ENCODE peak calls at places on chromosome 2, in five cellular contexts. Y is BJ, S is pancreas, Z is LNCaP clone FGC, I is AG09309. W is an unnamed sample.

GRCh38 chr2:127101048-127101611 is 5.8 kb downstream of the BIN1 start:
- DNase-seq in I (no peak), Z (no peak), Y (no peak), S (peak; percentile 44), W (no peak)

GRCh38 chr2:75211371-75211770 is 12.1 kb upstream of the TACR1 start:
- DNase-seq in S (no peak), I (no peak), Y (no peak), Z (no peak), W (no peak)

GRCh38 chr2:141021109-141021508 is 1109.7 kb downstream of the LRP1B start:
- DNase-seq in Y (peak; percentile 59), Z (no peak), I (peak; percentile 40), S (no peak), W (no peak)

GRCh38 chr2:23475036-23475435 is 90.1 kb downstream of the KLHL29 start:
- DNase-seq in Z (no peak), I (no peak), Y (no peak), S (no peak), W (no peak)

GRCh38 chr2:62787381-62787780 is 81.9 kb downstream of the EHBP1 start:
- DNase-seq in I (no peak), Y (no peak), S (no peak), Z (no peak), W (no peak)

GRCh38 chr2:85797959-85798358 is 44.2 kb downstream of the ATOH8 start:
- DNase-seq in Y (no peak), S (no peak), Z (no peak), I (no peak), W (no peak)

GRCh38 chr2:62760555-62760954 is 55.0 kb downstream of the EHBP1 start:
- DNase-seq in Z (no peak), I (no peak), S (no peak), Y (no peak), W (no peak)

GRCh38 chr2:239774933-239775622 is 250.1 kb downstream of the NDUFA10 start:
- DNase-seq in S (peak; percentile 10), Y (no peak), Z (no peak), I (no peak), W (no peak)

GRCh38 chr2:173136067-173136466 is 60.4 kb downstream of the MAP3K20 start:
- DNase-seq in I (no peak), S (no peak), Y (no peak), Z (no peak), W (no peak)

GRCh38 chr2:101608411-101609317 is 88.8 kb upstream of the MAP4K4 start:
- DNase-seq in Y (no peak), S (no peak), Z (no peak), I (no peak), W (no peak)

GRCh38 chr2:147910990-147911473 is 66.2 kb downstream of the ACVR2A start:
- DNase-seq in Z (peak; percentile 63), I (peak; percentile 43), S (no peak), Y (no peak), W (no peak)

GRCh38 chr2:101205521-101205998 is 47.1 kb upstream of the CNOT11 start:
- DNase-seq in Y (no peak), S (no peak), I (peak; percentile 68), Z (peak; percentile 66), W (peak; percentile 44)

GRCh38 chr2:75481041-75481836 is 79.5 kb downstream of the EVA1A start:
- DNase-seq in Y (no peak), S (no peak), I (no peak), Z (peak; percentile 85), W (no peak)

GRCh38 chr2:172480301-172481218 is 53.2 kb downstream of the ITGA6 start:
- DNase-seq in Y (no peak), I (no peak), S (no peak), Z (no peak), W (no peak)

GRCh38 chr2:205657579-205657978 is 24.7 kb upstream of the NRP2 start:
- DNase-seq in Z (no peak), I (peak; percentile 70), S (no peak), Y (peak; percentile 74), W (no peak)

GRCh38 chr2:27264253-27264752 is 1.5 kb upstream of the SLC30A3 start:
- DNase-seq in Z (no peak), S (no peak), I (no peak), Y (no peak), W (no peak)

GRCh38 chr2:127864877-127865276 is 6.9 kb upstream of the POLR2D start:
- DNase-seq in S (no peak), Y (no peak), I (no peak), Z (no peak), W (peak; percentile 89)

GRCh38 chr2:150165479-150165878 is 322.0 kb downstream of the RND3 start:
- DNase-seq in Y (no peak), S (no peak), Z (no peak), I (no peak), W (no peak)

GRCh38 chr2:100274076-100274475 is 48.2 kb downstream of the LONRF2 start:
- DNase-seq in I (no peak), Z (no peak), S (no peak), Y (no peak), W (peak; percentile 23)

GRCh38 chr2:236555486-236555885 is 14.1 kb upstream of the ACKR3 start:
- DNase-seq in Y (no peak), S (no peak), I (no peak), Z (no peak), W (no peak)

GRCh38 chr2:48870503-48870902 is 115.0 kb upstream of the LHCGR start:
- DNase-seq in Z (no peak), Y (no peak), S (no peak), I (no peak), W (no peak)

GRCh38 chr2:9168851-9169250 is 37.8 kb upstream of the ASAP2 start:
- DNase-seq in I (no peak), Z (no peak), S (no peak), Y (no peak), W (no peak)

GRCh38 chr2:202278036-202278760 is 12.6 kb downstream of the NOP58 start:
- DNase-seq in Z (no peak), S (no peak), I (peak; percentile 39), Y (peak; percentile 19), W (no peak)

GRCh38 chr2:3447789-3448317 is 68.4 kb downstream of the TRAPPC12 start:
- DNase-seq in S (no peak), Y (no peak), I (no peak), Z (no peak), W (no peak)
- H3K4me3 ChIP-seq in S (no peak overlapping the region), Y (peak overlapping the region; percentile 26), I (no peak overlapping the region), Z (no peak overlapping the region), W (no peak overlapping the region)

DNA sequence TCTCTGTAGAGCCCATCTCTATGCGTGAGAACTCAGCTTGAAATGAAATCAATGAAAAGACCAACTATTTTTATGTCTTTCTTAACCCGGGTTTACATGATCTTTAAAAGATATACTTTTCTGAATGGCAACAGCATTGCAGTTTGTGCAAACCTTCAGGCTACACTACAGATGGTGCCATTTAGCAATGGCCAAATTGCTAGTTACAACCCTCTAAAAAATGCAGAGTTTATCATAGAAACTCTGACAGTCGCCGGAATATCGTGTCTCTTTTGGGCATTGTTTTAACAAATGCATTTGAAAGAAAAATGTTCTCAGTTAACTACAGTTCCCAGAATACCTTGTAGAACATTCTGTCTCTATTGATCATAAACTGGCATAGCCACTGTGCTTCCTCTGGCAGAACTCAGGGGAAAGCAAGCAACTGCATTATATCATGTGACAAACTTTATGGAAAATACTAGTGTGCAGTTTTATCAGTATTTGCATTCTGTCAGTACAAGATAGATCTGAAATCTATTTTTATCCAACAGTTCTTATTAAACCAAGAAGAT is 1407.6 kb upstream of the ZEB2 start:
- DNase-seq in Z (no peak), S (no peak), I (no peak), Y (no peak), W (no peak)
- TF ChIP-seq CTCF in Z (no peak), S (no peak), I (no peak), Y (no peak), W (no peak)

DNA sequence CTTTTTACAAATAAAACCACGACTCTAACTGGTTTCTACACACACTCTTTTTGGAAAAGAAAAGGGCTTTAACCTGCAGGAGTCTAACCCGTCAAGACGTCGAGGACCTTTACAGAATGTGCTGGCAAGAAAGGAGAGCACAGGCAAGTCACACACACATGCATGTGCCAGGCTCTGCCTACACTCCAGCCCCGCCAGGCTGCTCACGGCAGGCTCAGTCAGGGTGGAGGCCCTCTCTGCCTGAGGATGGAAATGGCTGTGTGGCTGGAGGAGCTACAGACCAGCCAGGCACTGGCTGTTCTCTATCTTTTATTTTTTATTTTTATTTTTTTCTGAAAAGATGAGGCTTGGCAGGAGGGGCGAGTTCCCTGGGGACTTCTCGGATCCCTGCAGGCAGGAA is 10.2 kb downstream of the SIX3 start:
- DNase-seq in Y (no peak), I (no peak), Z (no peak), S (no peak), W (no peak)
- H3K4me3 ChIP-seq in Y (no peak overlapping the region), I (no peak overlapping the region), Z (no peak overlapping the region), S (peak overlapping the region; percentile 52), W (peak overlapping the region; percentile 33)

GRCh38 chr2:65710779-65711295 is 278.4 kb upstream of the SPRED2 start:
- DNase-seq in Z (no peak), I (no peak), S (no peak), Y (no peak), W (no peak)
- TF ChIP-seq CTCF in Z (peak; percentile 25), I (peak; percentile 42), S (no peak), Y (peak; percentile 41), W (no peak)

GRCh38 chr2:46813046-46813445 is 102.6 kb downstream of the MCFD2 start:
- DNase-seq in I (no peak), Z (no peak), S (no peak), Y (no peak), W (no peak)

GRCh38 chr2:46814160-46814559 is 101.4 kb downstream of the MCFD2 start:
- DNase-seq in Z (no peak), S (no peak), Y (no peak), I (peak; percentile 65), W (peak; percentile 54)

GRCh38 chr2:46813680-46814079 is 101.9 kb downstream of the MCFD2 start:
- DNase-seq in S (no peak), I (no peak), Z (no peak), Y (no peak), W (no peak)

GRCh38 chr2:46811379-46812310 is 104.0 kb downstream of the MCFD2 start:
- DNase-seq in I (no peak), Y (no peak), Z (no peak), S (no peak), W (no peak)

GRCh38 chr2:46812381-46813024 is 103.1 kb downstream of the MCFD2 start:
- DNase-seq in Z (no peak), Y (peak; percentile 86), S (no peak), I (peak; percentile 99), W (peak; percentile 50)
- H3K4me3 ChIP-seq in Z (no peak overlapping the region), Y (no peak overlapping the region), S (no peak overlapping the region), I (no peak overlapping the region), W (no peak overlapping the region)

GRCh38 chr2:207475546-207475945 is 54.2 kb upstream of the CREB1 start:
- DNase-seq in S (no peak), Y (no peak), Z (no peak), I (no peak), W (no peak)

GRCh38 chr2:207473203-207473865 is 56.4 kb upstream of the CREB1 start:
- DNase-seq in Y (peak; percentile 42), Z (peak; percentile 60), S (no peak), I (peak; percentile 68), W (no peak)

GRCh38 chr2:207473866-207474251 is 55.9 kb upstream of the CREB1 start:
- DNase-seq in Z (no peak), Y (no peak), I (no peak), S (no peak), W (no peak)

GRCh38 chr2:207472343-207473202 is 57.2 kb upstream of the CREB1 start:
- DNase-seq in Y (no peak), Z (no peak), S (no peak), I (no peak), W (no peak)

GRCh38 chr2:207474871-207475485 is 54.8 kb upstream of the CREB1 start:
- DNase-seq in Z (no peak), S (no peak), I (no peak), Y (no peak), W (no peak)
- TF ChIP-seq CTCF in Z (peak; percentile 57), S (peak; percentile 44), I (peak; percentile 46), Y (peak; percentile 38), W (peak; percentile 84)